ENCODE peak calls at places on chromosomes 16 and 17, in seven cellular contexts. I is Peyer's patch, Y is GM06990, T is lower leg skin, X is AG10803, O is tibial artery, F is fibroblast of villous mesenchyme. S is an unnamed sample.

GRCh38 chr17:2482218-2482617 is 29.5 kb downstream of the METTL16 start:
- DNase-seq in I (no peak), Y (no peak), T (no peak), X (no peak), O (no peak), F (no peak), S (no peak)

GRCh38 chr16:31382485-31383161 is 10.5 kb upstream of the ITGAD start:
- DNase-seq in I (peak), Y (peak), T (no peak), X (peak), O (peak), F (peak), S (peak)

GRCh38 chr16:70805787-70806186 is 4.8 kb upstream of the VAC14 start:
- DNase-seq in I (no peak), Y (no peak), T (no peak), X (peak), O (no peak), F (peak), S (no peak)

GRCh38 chr17:62064791-62065563 is at the start of gene MED13:
- DNase-seq in I (peak), Y (peak), T (peak), X (peak), O (peak), F (peak), S (peak)

GRCh38 chr16:85686912-85687591 is 1.7 kb downstream of the GINS2 start:
- DNase-seq in I (no peak), Y (peak), T (no peak), X (no peak), O (no peak), F (no peak), S (no peak)

GRCh38 chr17:57294629-57295501 is 38.5 kb downstream of the MSI2 start:
- DNase-seq in I (no peak), Y (no peak), T (no peak), X (no peak), O (no peak), F (peak), S (no peak)

GRCh38 chr17:50055055-50055425 is 870 bp upstream of the ITGA3 start:
- DNase-seq in I (peak), Y (peak), T (no peak), X (no peak), O (no peak), F (peak), S (peak)

GRCh38 chr16:68367034-68367433 is 56.2 kb downstream of the PRMT7 start:
- DNase-seq in I (peak), Y (no peak), T (no peak), X (peak), O (no peak), F (peak), S (no peak)

GRCh38 chr16:1998360-1998835 is 8.6 kb downstream of the SYNGR3 start:
- DNase-seq in I (no peak), Y (no peak), T (no peak), X (no peak), O (no peak), F (peak), S (no peak)

GRCh38 chr17:31475378-31476162 is 84.1 kb downstream of the RAB11FIP4 start:
- DNase-seq in I (no peak), Y (no peak), T (no peak), X (peak), O (no peak), F (no peak), S (no peak)

GRCh38 chr16:77859493-77860232 is 71.3 kb downstream of the VAT1L start:
- DNase-seq in I (no peak), Y (no peak), T (peak), X (no peak), O (no peak), F (no peak), S (no peak)

GRCh38 chr16:54462766-54463165 is 176.2 kb upstream of the IRX3 start:
- DNase-seq in I (no peak), Y (no peak), T (no peak), X (no peak), O (no peak), F (no peak), S (no peak)

GRCh38 chr17:49707246-49707607 is 537 bp downstream of the SLC35B1 start:
- DNase-seq in I (no peak), Y (no peak), T (no peak), X (no peak), O (no peak), F (peak), S (peak)

GRCh38 chr17:81253358-81254131 is 14.4 kb downstream of the NDUFAF8 start:
- DNase-seq in I (peak), Y (no peak), T (no peak), X (peak), O (no peak), F (peak), S (no peak)

GRCh38 chr17:82378741-82379021 is 7.1 kb downstream of the UTS2R start:
- DNase-seq in I (no peak), Y (no peak), T (no peak), X (no peak), O (no peak), F (no peak), S (no peak)

GRCh38 chr16:12170103-12171025 is 193.8 kb downstream of the SNX29 start:
- DNase-seq in I (no peak), Y (no peak), T (no peak), X (peak), O (no peak), F (peak), S (no peak)

GRCh38 chr16:4301968-4302367 is 13.9 kb upstream of the GLIS2 start:
- DNase-seq in I (no peak), Y (no peak), T (no peak), X (no peak), O (no peak), F (no peak), S (no peak)

GRCh38 chr17:56966277-56966676 is 5.4 kb upstream of the COIL start:
- DNase-seq in I (no peak), Y (no peak), T (no peak), X (no peak), O (no peak), F (no peak), S (no peak)

GRCh38 chr16:9437115-9437514 is 345.7 kb downstream of the HAPSTR1 start:
- DNase-seq in I (no peak), Y (no peak), T (no peak), X (peak), O (no peak), F (no peak), S (no peak)

GRCh38 chr17:76569607-76570279 is 15.9 kb downstream of the ST6GALNAC2 start:
- DNase-seq in I (no peak), Y (no peak), T (no peak), X (no peak), O (no peak), F (no peak), S (no peak)

GRCh38 chr16:4680673-4681470 is 12.5 kb upstream of the NUDT16L1 start:
- DNase-seq in I (no peak), Y (no peak), T (no peak), X (no peak), O (no peak), F (no peak), S (no peak)

GRCh38 chr16:90054554-90054953 is 22.6 kb downstream of the PRDM7 start:
- DNase-seq in I (no peak), Y (no peak), T (no peak), X (no peak), O (no peak), F (no peak), S (no peak)

GRCh38 chr16:14300631-14301149 is 229.6 kb downstream of the MRTFB start:
- DNase-seq in I (peak), Y (peak), T (peak), X (peak), O (peak), F (peak), S (peak)

GRCh38 chr16:66487580-66488235 is 60.6 kb downstream of the BEAN1 start:
- DNase-seq in I (peak), Y (no peak), T (peak), X (peak), O (no peak), F (no peak), S (no peak)

GRCh38 chr17:76054112-76054476 is 18.2 kb downstream of the SRP68 start:
- DNase-seq in I (no peak), Y (no peak), T (no peak), X (no peak), O (no peak), F (peak), S (no peak)

GRCh38 chr17:51833620-51834019 is 324.9 kb downstream of the CA10 start:
- DNase-seq in I (no peak), Y (no peak), T (no peak), X (no peak), O (no peak), F (no peak), S (no peak)

GRCh38 chr17:73480740-73481139 is 163.5 kb downstream of the SDK2 start:
- DNase-seq in I (no peak), Y (no peak), T (no peak), X (no peak), O (no peak), F (no peak), S (no peak)

GRCh38 chr16:1211451-1212268 is 13.4 kb downstream of the TPSG1 start:
- DNase-seq in I (no peak), Y (no peak), T (no peak), X (no peak), O (no peak), F (no peak), S (no peak)

GRCh38 chr17:7363311-7363710 is 8.4 kb downstream of the TMEM95 start:
- DNase-seq in I (no peak), Y (no peak), T (no peak), X (peak), O (no peak), F (peak), S (no peak)

GRCh38 chr17:1577186-1577585 is 14.6 kb upstream of the PITPNA start:
- DNase-seq in I (peak), Y (no peak), T (peak), X (peak), O (peak), F (peak), S (peak)

GRCh38 chr16:69187387-69187890 is 475 bp downstream of the SNTB2 start:
- DNase-seq in I (peak), Y (peak), T (peak), X (peak), O (peak), F (peak), S (no peak)

GRCh38 chr16:89431158-89431584 is 59.2 kb downstream of the ANKRD11 start:
- DNase-seq in I (no peak), Y (no peak), T (no peak), X (peak), O (no peak), F (peak), S (no peak)

GRCh38 chr17:69810326-69811035 is 264.5 kb upstream of the KCNJ16 start:
- DNase-seq in I (no peak), Y (no peak), T (no peak), X (no peak), O (no peak), F (no peak), S (no peak)

GRCh38 chr17:76405967-76406647 is 21.7 kb downstream of the SPHK1 start:
- DNase-seq in I (peak), Y (no peak), T (no peak), X (no peak), O (no peak), F (no peak), S (peak)

DNA sequence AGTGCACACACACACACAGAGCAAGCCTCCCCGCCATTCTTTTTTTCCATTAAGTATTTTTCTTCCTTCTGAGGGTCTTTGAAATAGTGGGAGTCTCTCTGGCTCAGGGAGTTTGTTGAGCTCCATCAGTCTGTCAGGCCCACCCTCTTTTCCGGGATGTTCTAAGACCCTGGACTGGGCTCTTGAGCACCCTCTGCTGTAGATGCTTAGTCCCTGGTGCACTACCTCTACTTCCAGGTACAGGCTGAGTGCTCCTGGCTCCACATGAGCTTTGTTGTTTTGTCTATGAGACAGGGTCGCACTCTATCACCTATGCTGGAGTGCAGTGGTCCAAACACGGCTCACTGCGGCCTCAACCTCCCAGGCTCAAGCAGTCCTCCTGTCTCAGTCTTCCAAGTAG is 20.7 kb downstream of the LIMD2 start:
- DNase-seq in I (no peak), Y (no peak), T (no peak), X (no peak), O (no peak), F (no peak), S (no peak)
- TF ChIP-seq CTCF in I (no peak), Y (peak), T (no peak), X (no peak), O (no peak), F (no peak), S (no peak)

DNA sequence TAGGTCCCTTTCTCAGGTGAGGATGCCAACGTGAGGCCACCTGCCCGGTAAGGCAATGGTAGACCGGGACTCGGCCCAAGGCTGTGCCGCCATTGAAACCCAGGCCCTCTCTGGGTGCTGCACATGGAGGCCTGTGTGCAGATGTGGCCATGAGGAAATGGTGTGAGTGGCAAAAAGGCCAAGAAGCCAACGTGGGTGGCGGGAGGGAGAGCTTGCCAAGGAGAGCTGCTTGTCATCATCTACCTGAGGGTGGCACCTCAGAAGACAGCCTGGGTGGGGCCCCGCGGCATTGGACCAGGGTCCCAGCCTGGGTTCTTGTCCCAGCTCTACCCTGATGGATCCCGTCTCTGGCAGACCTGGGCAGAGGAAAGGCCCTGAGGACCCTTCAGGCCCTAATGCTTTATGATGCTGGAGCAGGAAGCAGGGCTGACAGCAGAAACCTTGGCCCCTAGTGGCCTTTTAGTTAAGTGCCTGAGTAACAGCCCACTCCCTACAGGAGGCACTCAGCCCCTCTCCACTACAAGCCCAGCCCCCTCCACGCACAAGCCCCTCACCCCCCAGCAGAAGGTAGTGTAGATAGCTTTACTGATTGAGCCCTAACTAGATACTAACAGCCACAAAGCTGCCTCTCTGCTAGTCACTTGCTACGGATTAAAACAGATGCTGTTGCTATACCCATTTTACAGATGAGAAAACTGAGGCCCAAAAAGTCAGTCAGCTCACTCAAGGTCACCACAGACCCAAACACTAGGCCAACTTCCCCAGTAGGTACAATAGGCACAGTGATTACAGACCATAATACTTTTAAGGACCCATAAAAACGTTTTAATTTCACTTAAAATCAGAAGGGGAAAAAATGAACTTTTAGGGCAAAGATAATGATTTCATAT is 26.2 kb upstream of the KIFC3 start:
- DNase-seq in I (no peak), Y (no peak), T (no peak), X (no peak), O (no peak), F (no peak), S (no peak)
- TF ChIP-seq CTCF in I (no peak), Y (peak), T (no peak), X (no peak), O (no peak), F (no peak), S (no peak)

GRCh38 chr17:37700881-37701280 is 44.0 kb downstream of the HNF1B start:
- DNase-seq in I (no peak), Y (no peak), T (no peak), X (no peak), O (no peak), F (no peak), S (no peak)

GRCh38 chr17:37698856-37699255 is 46.0 kb downstream of the HNF1B start:
- DNase-seq in I (no peak), Y (no peak), T (no peak), X (no peak), O (no peak), F (no peak), S (no peak)

GRCh38 chr17:37699285-37699973 is 45.4 kb downstream of the HNF1B start:
- DNase-seq in I (no peak), Y (no peak), T (no peak), X (peak), O (no peak), F (no peak), S (no peak)

GRCh38 chr17:37702605-37703004 is 42.3 kb downstream of the HNF1B start:
- DNase-seq in I (no peak), Y (no peak), T (no peak), X (peak), O (no peak), F (peak), S (no peak)

GRCh38 chr17:37701424-37702020 is 43.3 kb downstream of the HNF1B start:
- DNase-seq in I (peak), Y (no peak), T (no peak), X (no peak), O (peak), F (no peak), S (peak)
- TF ChIP-seq CTCF in I (peak), Y (peak), T (no peak), X (peak), O (peak), F (peak), S (peak)

GRCh38 chr17:41523225-41523593 is 4.5 kb upstream of the KRT15 start:
- DNase-seq in I (no peak), Y (no peak), T (no peak), X (no peak), O (no peak), F (no peak), S (no peak)

GRCh38 chr17:41520821-41521521 is 2.3 kb upstream of the KRT15 start:
- DNase-seq in I (no peak), Y (no peak), T (no peak), X (no peak), O (no peak), F (no peak), S (no peak)

GRCh38 chr17:41519501-41520224 is 973 bp upstream of the KRT15 start:
- DNase-seq in I (no peak), Y (no peak), T (no peak), X (no peak), O (no peak), F (no peak), S (no peak)

GRCh38 chr17:41522301-41523224 is 3.9 kb upstream of the KRT15 start:
- DNase-seq in I (no peak), Y (no peak), T (no peak), X (no peak), O (no peak), F (no peak), S (no peak)

DNA sequence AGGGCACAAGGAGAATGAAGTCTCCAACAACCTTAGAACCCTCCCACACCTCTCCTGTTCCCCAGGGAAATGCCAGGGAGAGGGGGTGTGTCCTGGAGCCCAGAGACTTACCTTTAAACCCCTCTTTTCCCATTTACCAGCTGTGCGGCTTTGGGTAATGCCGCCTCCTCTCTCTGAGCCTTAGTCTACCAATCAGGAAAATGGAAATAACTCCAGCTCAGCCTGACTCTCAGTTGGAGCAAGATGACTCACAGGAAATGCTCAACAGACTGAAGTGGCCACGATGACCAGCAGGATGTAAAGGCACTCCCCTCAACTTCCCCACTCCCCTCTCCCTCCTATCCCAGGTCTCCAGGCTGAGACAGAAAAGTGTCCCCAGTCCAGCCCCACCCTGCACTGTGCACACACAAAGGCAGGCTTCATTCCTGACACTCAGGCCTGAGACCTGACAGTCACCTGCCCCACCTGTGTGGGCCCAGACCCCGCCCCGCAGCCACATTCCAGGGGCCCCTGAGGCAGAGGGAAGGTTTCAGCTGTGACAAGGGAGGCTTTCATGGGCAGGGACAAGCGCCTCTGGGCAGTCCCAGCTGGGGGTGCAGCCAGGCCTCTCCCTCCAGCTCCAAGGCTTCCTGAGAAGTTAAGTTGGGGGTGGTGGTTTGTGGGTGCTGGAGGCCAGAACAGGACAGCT is 3.0 kb upstream of the KRT15 start:
- DNase-seq in I (no peak), Y (no peak), T (no peak), X (peak), O (no peak), F (peak), S (no peak)
- TF ChIP-seq CTCF in I (peak), Y (no peak), T (no peak), X (peak), O (no peak), F (no peak), S (no peak)

DNA sequence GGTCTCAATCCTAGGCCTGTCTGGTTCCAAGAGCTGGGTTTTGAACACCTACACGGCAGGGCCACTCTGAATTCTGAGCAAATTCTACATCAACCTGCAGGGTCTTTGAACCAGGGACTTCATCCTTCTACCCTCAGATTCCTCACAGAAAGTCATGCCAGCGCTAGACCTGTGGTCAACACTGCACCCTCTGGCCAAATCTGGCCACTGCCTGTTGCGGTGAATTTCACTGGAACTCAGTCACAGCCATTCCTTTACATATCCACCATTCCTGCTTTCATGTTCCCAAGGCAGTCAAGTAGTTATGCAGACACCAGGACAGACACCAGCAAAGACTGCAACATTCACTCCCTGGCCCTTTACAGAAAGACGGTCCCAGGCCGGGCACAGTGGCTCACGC is 144.6 kb downstream of the C16orf95 start:
- DNase-seq in I (no peak), Y (no peak), T (no peak), X (no peak), O (no peak), F (no peak), S (no peak)
- TF ChIP-seq CTCF in I (no peak), Y (no peak), T (no peak), X (no peak), O (no peak), F (peak), S (no peak)

S was measured in CD14-positive monocyte.